ENCODE peak calls at places on chromosomes 3 and 15, in four cellular contexts. R is GM06990, W is HFF-Myc, T is GM13976. Q is an unnamed sample.

GRCh38 chr3:122619040-122619439 is 41.6 kb downstream of the PARP15 start:
- DNase-seq in R (peak), W (no peak), T (no peak), Q (no peak)

GRCh38 chr3:129001101-129001816 is at the start of gene EFCC1:
- DNase-seq in R (no peak), W (no peak), T (no peak), Q (no peak)

GRCh38 chr3:126030455-126030854 is 53.5 kb downstream of the SLC41A3 start:
- DNase-seq in R (no peak), W (no peak), T (no peak), Q (no peak)

GRCh38 chr3:23094890-23095462 is 108.2 kb upstream of the UBE2E2 start:
- DNase-seq in R (no peak), W (no peak), T (no peak), Q (no peak)

GRCh38 chr15:64762546-64762945 is 12.8 kb downstream of the RBPMS2 start:
- DNase-seq in R (no peak), W (no peak), T (no peak), Q (no peak)

GRCh38 chr3:171876651-171877272 is 33.6 kb downstream of the TMEM212 start:
- DNase-seq in R (no peak), W (peak), T (no peak), Q (no peak)

GRCh38 chr15:61584410-61584809 is 355.3 kb upstream of the RORA start:
- DNase-seq in R (no peak), W (no peak), T (no peak), Q (no peak)

GRCh38 chr15:85625856-85626255 is 168.9 kb downstream of the KLHL25 start:
- DNase-seq in R (peak), W (no peak), T (peak), Q (peak)

GRCh38 chr3:134373278-134373941 is 837 bp downstream of the AMOTL2 start:
- DNase-seq in R (no peak), W (peak), T (no peak), Q (no peak)

GRCh38 chr3:41693799-41694198 is 268.1 kb downstream of the ULK4 start:
- DNase-seq in R (no peak), W (no peak), T (no peak), Q (no peak)

GRCh38 chr3:190384241-190384863 is 3.6 kb upstream of the CLDN16 start:
- DNase-seq in R (peak), W (no peak), T (peak), Q (peak)

GRCh38 chr3:179681492-179682263 is 28.8 kb downstream of the USP13 start:
- DNase-seq in R (no peak), W (no peak), T (no peak), Q (no peak)

GRCh38 chr15:34588046-34588674 is 4.7 kb upstream of the GOLGA8B start:
- DNase-seq in R (no peak), W (peak), T (peak), Q (peak)

GRCh38 chr3:51375136-51375535 is 10.0 kb upstream of the MANF start:
- DNase-seq in R (no peak), W (no peak), T (no peak), Q (no peak)

GRCh38 chr3:130918328-130918727 is 24.4 kb downstream of the ATP2C1 start:
- DNase-seq in R (no peak), W (no peak), T (no peak), Q (no peak)

GRCh38 chr3:57810048-57810447 is 53.9 kb downstream of the SLMAP start:
- DNase-seq in R (no peak), W (no peak), T (no peak), Q (no peak)

GRCh38 chr3:105747056-105747455 is 121.8 kb downstream of the CBLB start:
- DNase-seq in R (no peak), W (no peak), T (no peak), Q (no peak)

GRCh38 chr3:49351521-49352011 is 6.6 kb downstream of the GPX1 start:
- DNase-seq in R (no peak), W (no peak), T (no peak), Q (no peak)

GRCh38 chr15:58293622-58294550 is 137.9 kb upstream of the LIPC start:
- DNase-seq in R (no peak), W (no peak), T (no peak), Q (no peak)

GRCh38 chr3:187713504-187713903 is 11.1 kb upstream of the RTP2 start:
- DNase-seq in R (no peak), W (no peak), T (no peak), Q (no peak)

GRCh38 chr3:59186735-59187134 is 136.9 kb upstream of the CFAP20DC start:
- DNase-seq in R (no peak), W (no peak), T (no peak), Q (no peak)

GRCh38 chr3:54572197-54572895 is 355.5 kb downstream of the LRTM1 start:
- DNase-seq in R (no peak), W (no peak), T (no peak), Q (no peak)

GRCh38 chr3:135169651-135170050 is 374.6 kb downstream of the EPHB1 start:
- DNase-seq in R (no peak), W (no peak), T (no peak), Q (no peak)

GRCh38 chr3:170077406-170077805 is 39.6 kb downstream of the GPR160 start:
- DNase-seq in R (no peak), W (no peak), T (no peak), Q (no peak)

GRCh38 chr3:82461049-82461889 is 699.8 kb upstream of the GBE1 start:
- DNase-seq in R (no peak), W (no peak), T (no peak), Q (no peak)

GRCh38 chr3:25156526-25157075 is 271.5 kb upstream of the RARB start:
- DNase-seq in R (no peak), W (peak), T (no peak), Q (no peak)

GRCh38 chr3:158471639-158472294 is 99.2 kb upstream of the MLF1 start:
- DNase-seq in R (no peak), W (peak), T (no peak), Q (no peak)

GRCh38 chr3:39501059-39501458 is 33.6 kb downstream of the MOBP start:
- DNase-seq in R (no peak), W (no peak), T (no peak), Q (no peak)

GRCh38 chr3:117495620-117496019 is 786.0 kb downstream of the TUSC7 start:
- DNase-seq in R (no peak), W (no peak), T (no peak), Q (no peak)

GRCh38 chr3:165339753-165340152 is 143.6 kb upstream of the SLITRK3 start:
- DNase-seq in R (no peak), W (no peak), T (no peak), Q (no peak)

GRCh38 chr3:57757642-57758297 is 1.7 kb downstream of the SLMAP start:
- DNase-seq in R (peak), W (no peak), T (no peak), Q (no peak)

GRCh38 chr15:29790607-29791006 is 31.7 kb downstream of the TJP1 start:
- DNase-seq in R (no peak), W (no peak), T (no peak), Q (no peak)

GRCh38 chr3:62159693-62160092 is 213.7 kb downstream of the FEZF2 start:
- DNase-seq in R (no peak), W (no peak), T (no peak), Q (no peak)

GRCh38 chr15:67091966-67092677 is 26.7 kb downstream of the SMAD3 start:
- DNase-seq in R (no peak), W (no peak), T (no peak), Q (no peak)

GRCh38 chr15:67092726-67093125 is 27.3 kb downstream of the SMAD3 start:
- DNase-seq in R (no peak), W (no peak), T (no peak), Q (no peak)

GRCh38 chr15:67091073-67091965 is 25.9 kb downstream of the SMAD3 start:
- DNase-seq in R (peak), W (peak), T (peak), Q (peak)

GRCh38 chr15:67094001-67094826 is 28.8 kb downstream of the SMAD3 start:
- DNase-seq in R (no peak), W (no peak), T (no peak), Q (no peak)

DNA sequence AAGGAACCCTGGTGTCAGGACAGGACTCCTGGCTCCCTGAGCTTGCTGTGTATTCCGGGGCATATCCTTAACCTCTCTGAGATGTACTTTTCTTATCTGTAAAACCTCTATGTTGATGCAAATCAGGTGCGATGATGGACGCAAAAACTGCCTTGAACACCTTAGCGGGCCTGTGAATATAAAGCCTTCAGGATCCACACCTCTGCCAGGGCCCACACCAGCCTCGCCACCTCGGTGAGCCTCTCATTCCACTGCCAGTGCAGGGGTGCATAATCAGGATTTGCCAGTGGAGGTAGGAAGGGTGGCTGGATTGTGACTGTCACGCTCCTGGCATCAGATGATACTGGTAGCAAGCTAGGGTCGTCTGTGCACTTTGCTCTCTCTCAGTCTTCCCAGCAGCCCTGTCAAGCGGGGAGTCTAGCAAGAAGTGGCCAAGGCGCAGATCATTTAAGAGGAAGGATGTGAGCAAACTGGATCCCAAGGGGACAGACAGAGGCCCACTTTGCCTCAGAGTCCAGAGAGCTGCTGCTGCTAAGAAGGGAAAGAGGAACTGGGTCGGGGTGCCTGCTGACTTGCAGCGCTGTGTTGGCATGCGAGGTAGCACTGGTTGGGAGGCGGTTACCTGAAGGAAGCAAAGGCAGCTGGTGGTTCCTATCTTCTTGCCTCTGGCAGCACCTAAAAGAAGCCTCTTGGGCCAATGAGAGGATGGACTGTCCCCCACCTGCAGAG is 27.9 kb downstream of the SMAD3 start:
- DNase-seq in R (peak), W (no peak), T (no peak), Q (no peak)
- TF ChIP-seq CTCF in R (no peak), W (no peak), T (no peak), Q (no peak)

GRCh38 chr3:69791111-69791510 is 51.8 kb downstream of the MITF start:
- DNase-seq in R (no peak), W (no peak), T (no peak), Q (no peak)

GRCh38 chr3:69787436-69788168 is 48.3 kb downstream of the MITF start:
- DNase-seq in R (no peak), W (peak), T (no peak), Q (no peak)

GRCh38 chr3:69786854-69787253 is 47.6 kb downstream of the MITF start:
- DNase-seq in R (no peak), W (no peak), T (no peak), Q (no peak)

GRCh38 chr3:69791919-69792399 is 52.7 kb downstream of the MITF start:
- DNase-seq in R (no peak), W (no peak), T (no peak), Q (no peak)
- TF ChIP-seq CTCF in R (peak), W (peak), T (no peak), Q (no peak)

DNA sequence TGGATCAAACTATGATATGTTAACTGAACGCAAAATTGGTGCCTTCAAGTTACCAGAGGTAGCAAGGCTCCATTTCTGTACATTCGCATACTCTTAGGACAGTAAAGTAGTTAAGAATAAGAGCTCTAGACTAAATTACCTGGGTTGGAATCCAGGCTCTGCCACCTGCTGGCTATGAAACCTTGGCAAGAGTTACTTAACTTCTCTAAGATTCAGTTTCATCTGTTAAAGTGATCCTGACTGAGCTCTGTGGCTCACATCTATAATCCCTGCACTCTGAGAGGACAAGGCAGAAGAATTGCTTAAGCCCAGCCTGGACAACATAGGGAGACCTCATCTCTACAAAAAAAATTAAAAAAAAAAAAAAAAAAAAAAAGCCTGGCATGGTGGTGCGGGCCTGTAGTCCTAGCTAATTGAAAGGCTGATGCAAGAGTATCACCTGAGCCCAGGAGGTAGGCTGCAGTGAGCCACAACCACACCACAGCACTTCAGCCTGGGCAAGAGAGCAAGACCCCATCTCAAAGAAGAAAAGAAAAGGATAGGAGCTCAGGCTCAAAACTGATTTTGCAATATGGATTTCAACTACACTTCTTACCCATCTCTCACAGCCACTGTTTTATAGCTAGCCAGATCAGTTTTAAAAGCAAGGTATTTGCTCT is 21.3 kb downstream of the GSK3B start:
- DNase-seq in R (no peak), W (no peak), T (no peak), Q (no peak)
- TF ChIP-seq CTCF in R (peak), W (no peak), T (peak), Q (no peak)

GRCh38 chr3:93973160-93974126 is at the start of gene PROS1:
- DNase-seq in R (peak), W (no peak), T (peak), Q (peak)
- TF ChIP-seq CTCF in R (no peak), W (no peak), T (no peak), Q (no peak)

GRCh38 chr3:193592841-193593665 is at the start of gene OPA1:
- DNase-seq in R (peak), W (peak), T (peak), Q (peak)
- TF ChIP-seq CTCF in R (no peak), W (peak), T (no peak), Q (no peak)

GRCh38 chr3:28727321-28727720 is 378.7 kb upstream of the AZI2 start:
- DNase-seq in R (no peak), W (no peak), T (no peak), Q (no peak)

DNA sequence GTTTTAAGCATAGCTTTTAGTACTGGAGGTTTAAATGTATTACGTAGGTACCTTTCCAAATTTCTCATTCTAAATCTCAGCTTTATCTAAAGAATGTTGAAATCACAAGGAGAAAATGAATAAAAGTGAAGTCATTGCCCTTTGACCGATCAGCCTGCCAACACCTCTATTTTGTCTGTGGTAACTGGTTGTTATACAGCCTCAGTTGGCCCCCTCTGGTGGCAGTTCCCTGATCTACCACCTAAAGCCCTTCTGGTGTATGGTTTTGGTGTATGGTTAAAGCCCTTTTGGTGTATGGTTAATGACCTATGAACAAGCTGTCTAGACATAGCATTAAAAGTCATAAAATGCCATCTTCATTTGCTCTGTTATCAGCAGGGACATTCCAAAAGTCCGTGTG is 378.2 kb upstream of the AZI2 start:
- DNase-seq in R (no peak), W (no peak), T (peak), Q (peak)
- TF ChIP-seq CTCF in R (peak), W (peak), T (peak), Q (peak)